ENCODE peak calls at places on chromosome 2, in five cellular contexts. G is K562, N is fibroblast of lung, Y is HepG2, O is keratinocyte. F is an unnamed sample.

GRCh38 chr2:55232863-55233657 is 572 bp downstream of the RPS27A start:
- DNase-seq in G (peak; percentile 46), N (peak; percentile 26), Y (no peak), O (no peak), F (peak; percentile 40)

GRCh38 chr2:112661656-112662305 is 16.0 kb downstream of the SLC20A1 start:
- DNase-seq in G (no peak), N (no peak), Y (no peak), O (no peak), F (no peak)

GRCh38 chr2:226040344-226040743 is 640.8 kb downstream of the NYAP2 start:
- DNase-seq in G (no peak), N (no peak), Y (no peak), O (no peak), F (no peak)

GRCh38 chr2:144671695-144672094 is 151.8 kb upstream of the ZEB2 start:
- DNase-seq in G (peak; percentile 30), N (no peak), Y (no peak), O (no peak), F (no peak)

GRCh38 chr2:129812654-129813053 is 166.8 kb upstream of the RAB6C start:
- DNase-seq in G (no peak), N (no peak), Y (no peak), O (no peak), F (no peak)

GRCh38 chr2:14901740-14902139 is 269.2 kb downstream of the LRATD1 start:
- DNase-seq in G (peak; percentile 6), N (no peak), Y (no peak), O (no peak), F (no peak)

GRCh38 chr2:186884585-186884984 is 35.6 kb upstream of the ZSWIM2 start:
- DNase-seq in G (peak; percentile 85), N (no peak), Y (no peak), O (no peak), F (no peak)

GRCh38 chr2:19261061-19261460 is 97.4 kb downstream of the OSR1 start:
- DNase-seq in G (no peak), N (peak; percentile 39), Y (no peak), O (no peak), F (no peak)

GRCh38 chr2:107772380-107772779 is 54.3 kb upstream of the RGPD4 start:
- DNase-seq in G (no peak), N (no peak), Y (no peak), O (no peak), F (no peak)

GRCh38 chr2:119476301-119477117 is 44.9 kb downstream of the TMEM37 start:
- DNase-seq in G (peak; percentile 72), N (peak; percentile 59), Y (peak; percentile 79), O (peak; percentile 19), F (peak; percentile 40)

GRCh38 chr2:98807221-98807620 is 76.3 kb upstream of the MGAT4A start:
- DNase-seq in G (no peak), N (no peak), Y (no peak), O (no peak), F (peak; percentile 67)

GRCh38 chr2:23452853-23453420 is 68.0 kb downstream of the KLHL29 start:
- DNase-seq in G (no peak), N (peak; percentile 21), Y (no peak), O (no peak), F (peak; percentile 76)

GRCh38 chr2:216559625-216560156 is 61.0 kb downstream of the RPL37A start:
- DNase-seq in G (no peak), N (no peak), Y (no peak), O (no peak), F (no peak)

GRCh38 chr2:64586883-64587481 is 62.9 kb downstream of the AFTPH start:
- DNase-seq in G (peak; percentile 49), N (peak; percentile 74), Y (peak; percentile 35), O (no peak), F (no peak)

GRCh38 chr2:173355132-173355865 is 627 bp downstream of the CDCA7 start:
- DNase-seq in G (peak; percentile 81), N (peak; percentile 74), Y (peak; percentile 18), O (no peak), F (peak; percentile 85)

GRCh38 chr2:173962036-173962435 is 3.1 kb downstream of the SP3 start:
- DNase-seq in G (peak; percentile 47), N (peak; percentile 41), Y (no peak), O (no peak), F (no peak)

GRCh38 chr2:186966015-186966414 is 117.0 kb upstream of the ZSWIM2 start:
- DNase-seq in G (no peak), N (no peak), Y (no peak), O (no peak), F (no peak)

GRCh38 chr2:121902616-121903015 is 147.2 kb downstream of the TSN start:
- DNase-seq in G (peak; percentile 29), N (no peak), Y (no peak), O (no peak), F (no peak)

GRCh38 chr2:163570391-163570790 is 165.4 kb downstream of the FIGN start:
- DNase-seq in G (no peak), N (no peak), Y (no peak), O (no peak), F (no peak)

GRCh38 chr2:199467462-199467822 is 9.7 kb upstream of the SATB2 start:
- DNase-seq in G (no peak), N (no peak), Y (no peak), O (no peak), F (no peak)

GRCh38 chr2:160423141-160423540 is 70.5 kb downstream of the RBMS1 start:
- DNase-seq in G (no peak), N (peak; percentile 66), Y (no peak), O (no peak), F (no peak)

GRCh38 chr2:120864981-120865380 is 129.3 kb downstream of the GLI2 start:
- DNase-seq in G (no peak), N (no peak), Y (no peak), O (no peak), F (no peak)

GRCh38 chr2:99066075-99066557 is 75.4 kb upstream of the C2orf15 start:
- DNase-seq in G (peak; percentile 27), N (peak; percentile 64), Y (peak; percentile 63), O (no peak), F (peak; percentile 29)

GRCh38 chr2:88451647-88452150 is 794 bp downstream of the FOXI3 start:
- DNase-seq in G (no peak), N (no peak), Y (no peak), O (no peak), F (no peak)

GRCh38 chr2:29009711-29010677 is 28.9 kb downstream of the TOGARAM2 start:
- DNase-seq in G (no peak), N (no peak), Y (no peak), O (no peak), F (peak; percentile 64)

GRCh38 chr2:48334180-48334579 is 195.8 kb upstream of the STON1 start:
- DNase-seq in G (no peak), N (no peak), Y (no peak), O (no peak), F (no peak)

GRCh38 chr2:121558329-121558728 is 27.6 kb downstream of the RNU4ATAC start:
- DNase-seq in G (no peak), N (no peak), Y (no peak), O (no peak), F (no peak)

GRCh38 chr2:121944072-121944829 is 188.8 kb downstream of the TSN start:
- DNase-seq in G (no peak), N (peak; percentile 67), Y (no peak), O (peak; percentile 45), F (no peak)

GRCh38 chr2:111155610-111156009 is 34.9 kb downstream of the BCL2L11 start:
- DNase-seq in G (no peak), N (no peak), Y (peak; percentile 81), O (peak; percentile 52), F (no peak)

GRCh38 chr2:162211747-162212146 is 31.5 kb downstream of the FAP start:
- DNase-seq in G (no peak), N (no peak), Y (no peak), O (no peak), F (no peak)

GRCh38 chr2:160294339-160294803 is 94.3 kb upstream of the ITGB6 start:
- DNase-seq in G (no peak), N (peak; percentile 93), Y (no peak), O (no peak), F (no peak)

GRCh38 chr2:19614066-19614465 is 255.6 kb upstream of the OSR1 start:
- DNase-seq in G (no peak), N (no peak), Y (no peak), O (no peak), F (no peak)

GRCh38 chr2:169087757-169088379 is 18.5 kb downstream of the DHRS9 start:
- DNase-seq in G (no peak), N (no peak), Y (no peak), O (no peak), F (no peak)
- TF ChIP-seq EZH2 in G (no peak), N (no peak), Y (no peak), O (no peak), F (no peak)

GRCh38 chr2:206257345-206257744 is 17.1 kb upstream of the ZDBF2 start:
- DNase-seq in G (no peak), N (no peak), Y (no peak), O (no peak), F (no peak)
- TF ChIP-seq EZH2 in G (no peak), N (peak; percentile 53), Y (no peak), O (peak; percentile 31), F (no peak)

DNA sequence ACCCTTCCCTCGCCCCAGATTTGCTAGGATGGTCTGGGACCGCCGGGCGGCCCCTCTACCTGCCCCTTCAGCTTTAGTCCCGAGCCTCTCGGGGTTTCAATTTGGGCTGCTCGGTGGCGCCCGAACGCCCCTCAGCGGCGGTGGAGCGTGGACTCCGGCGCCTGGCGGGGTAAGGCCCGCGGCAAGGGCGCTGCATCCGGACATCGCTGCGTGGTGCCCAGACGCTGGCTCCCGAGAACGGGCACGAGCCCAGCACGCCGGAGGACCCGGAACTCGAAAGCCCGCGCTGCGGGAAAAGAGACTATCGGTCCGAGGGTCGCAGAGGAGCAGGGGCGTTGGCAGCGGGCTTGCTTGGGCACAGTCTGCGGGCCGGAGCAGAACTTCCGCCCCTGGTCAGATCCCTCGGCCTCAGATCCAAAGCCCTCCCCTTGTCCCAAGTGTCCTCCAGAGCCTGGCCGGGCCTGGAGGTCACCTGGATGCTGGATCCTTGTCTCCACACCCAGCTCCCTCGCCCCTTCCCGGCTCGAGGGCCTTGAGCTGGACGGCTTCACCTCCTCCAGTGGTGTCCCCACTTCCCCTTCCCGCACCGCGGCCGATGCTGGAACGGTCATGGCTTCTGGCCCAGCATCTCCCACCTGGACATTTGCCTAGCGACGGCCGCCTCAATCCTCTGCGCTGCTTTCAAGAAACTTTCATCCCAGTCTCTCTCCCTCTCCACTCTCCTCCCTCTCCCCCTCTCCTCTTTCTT is 2.9 kb upstream of the OTX1 start:
- DNase-seq in G (no peak), N (no peak), Y (no peak), O (no peak), F (no peak)
- TF ChIP-seq EZH2 in G (no peak), N (peak; percentile 24), Y (no peak), O (no peak), F (no peak)

DNA sequence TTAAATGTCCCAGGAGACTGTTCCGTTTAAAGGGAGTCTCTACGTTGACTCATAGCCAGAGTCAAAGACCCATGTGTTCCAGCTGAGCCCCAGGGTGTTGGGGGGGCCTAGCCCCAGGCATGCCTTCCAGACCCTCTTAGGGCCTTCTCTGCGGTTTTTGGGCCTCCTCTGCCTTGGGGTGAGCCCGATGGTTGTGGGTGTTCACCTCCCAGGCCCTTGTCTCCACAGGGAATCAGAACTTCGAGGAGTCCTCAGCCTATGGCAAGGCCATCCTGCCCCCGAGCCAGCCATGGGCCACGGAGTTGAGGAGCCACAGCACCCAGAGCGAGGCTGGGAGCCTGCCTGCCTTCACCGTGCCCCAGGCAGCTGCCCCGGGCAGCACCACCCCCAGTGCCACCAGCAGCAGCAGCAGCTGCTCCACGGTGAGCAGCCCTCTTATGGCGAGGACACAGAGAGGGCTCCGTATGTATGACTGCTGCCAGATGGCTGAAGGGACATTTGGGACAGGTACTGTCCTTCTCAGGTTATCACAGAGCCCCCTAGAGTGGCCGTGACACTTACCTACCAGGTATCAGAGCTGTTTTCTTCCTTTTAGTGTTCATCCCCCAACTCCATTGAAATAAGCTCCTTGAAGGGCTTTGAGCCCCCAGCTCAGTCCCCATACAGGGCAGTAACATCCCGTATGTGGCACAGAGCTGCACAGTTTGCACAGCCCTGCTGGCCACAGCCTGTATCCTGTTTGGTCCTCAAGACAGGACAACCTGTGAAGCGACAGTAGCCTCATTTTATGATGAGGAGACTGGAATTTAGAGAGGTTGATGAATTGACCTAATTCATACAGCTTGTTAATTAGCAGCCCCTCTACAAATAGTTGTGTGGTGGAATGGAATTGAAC is 80.7 kb downstream of the EPAS1 start:
- DNase-seq in G (no peak), N (no peak), Y (no peak), O (no peak), F (no peak)
- TF ChIP-seq EZH2 in G (no peak), N (no peak), Y (no peak), O (no peak), F (no peak)

F was measured in DND-41.